ENCODE peak calls at places on chromosomes 7 and 10, in nine cellular contexts. U is HCT116, Q is transverse colon, G is K562, M is body of pancreas, P is tibial nerve, I is A549, E is ovary, L is lower leg skin. D is an unnamed sample.

GRCh38 chr7:30652951-30653641 is 29.2 kb downstream of the CRHR2 start:
- DNase-seq in U (no peak), Q (no peak), G (no peak), M (peak; percentile 3), P (no peak), I (no peak), E (no peak), L (peak; percentile 78), D (no peak)

GRCh38 chr7:24778543-24779282 is 21.4 kb upstream of the GSDME start:
- DNase-seq in U (no peak), Q (no peak), G (no peak), M (no peak), P (no peak), I (no peak), E (no peak), L (peak; percentile 92), D (no peak)

GRCh38 chr7:147803625-147804024 is 786.9 kb upstream of the C7orf33 start:
- DNase-seq in U (no peak), Q (no peak), G (no peak), M (no peak), P (no peak), I (no peak), E (peak; percentile 9), L (no peak), D (no peak)

GRCh38 chr7:128703605-128704004 is 31.5 kb downstream of the GARIN1A start:
- DNase-seq in U (no peak), Q (no peak), G (no peak), M (no peak), P (no peak), I (no peak), E (no peak), L (peak; percentile 8), D (no peak)

GRCh38 chr7:11182736-11183135 is 209.1 kb downstream of the PHF14 start:
- DNase-seq in U (no peak), Q (no peak), G (no peak), M (no peak), P (no peak), I (no peak), E (no peak), L (no peak), D (no peak)

GRCh38 chr7:26653430-26653911 is 210.9 kb downstream of the SKAP2 start:
- DNase-seq in U (no peak), Q (peak; percentile 68), G (no peak), M (peak; percentile 81), P (no peak), I (no peak), E (no peak), L (no peak), D (no peak)

GRCh38 chr7:50552921-50553320 is 12.3 kb downstream of the DDC start:
- DNase-seq in U (no peak), Q (no peak), G (no peak), M (peak; percentile 65), P (no peak), I (no peak), E (peak; percentile 33), L (no peak), D (no peak)

GRCh38 chr7:74178632-74179031 is 4.5 kb downstream of the EIF4H start:
- DNase-seq in U (no peak), Q (no peak), G (no peak), M (peak; percentile 40), P (no peak), I (no peak), E (no peak), L (no peak), D (no peak)

GRCh38 chr7:133829336-133829897 is 297.7 kb upstream of the LRGUK start:
- DNase-seq in U (no peak), Q (no peak), G (no peak), M (no peak), P (no peak), I (no peak), E (no peak), L (no peak), D (no peak)

GRCh38 chr7:73707045-73707631 is 12.3 kb downstream of the STX1A start:
- DNase-seq in U (peak; percentile 69), Q (peak; percentile 91), G (no peak), M (peak; percentile 84), P (no peak), I (peak; percentile 98), E (no peak), L (peak; percentile 90), D (peak; percentile 52)

GRCh38 chr10:8325417-8325980 is 271.0 kb downstream of the GATA3 start:
- DNase-seq in U (no peak), Q (no peak), G (no peak), M (no peak), P (no peak), I (no peak), E (no peak), L (no peak), D (no peak)

GRCh38 chr7:140685407-140686087 is 11.0 kb upstream of the NDUFB2 start:
- DNase-seq in U (no peak), Q (no peak), G (no peak), M (no peak), P (no peak), I (no peak), E (no peak), L (no peak), D (no peak)

GRCh38 chr10:76119515-76119914 is 688.1 kb downstream of the LRMDA start:
- DNase-seq in U (no peak), Q (no peak), G (no peak), M (no peak), P (no peak), I (no peak), E (no peak), L (no peak), D (no peak)

GRCh38 chr7:99253369-99253768 is 19.3 kb upstream of the MYH16 start:
- DNase-seq in U (no peak), Q (no peak), G (no peak), M (no peak), P (no peak), I (no peak), E (no peak), L (no peak), D (no peak)

GRCh38 chr10:58957517-58957916 is 218.9 kb upstream of the PHYHIPL start:
- DNase-seq in U (no peak), Q (no peak), G (no peak), M (no peak), P (no peak), I (no peak), E (no peak), L (no peak), D (no peak)

GRCh38 chr10:58963723-58964124 is 212.7 kb upstream of the PHYHIPL start:
- DNase-seq in U (no peak), Q (no peak), G (no peak), M (peak; percentile 17), P (no peak), I (no peak), E (no peak), L (no peak), D (no peak)

GRCh38 chr10:58965855-58966254 is 210.6 kb upstream of the PHYHIPL start:
- DNase-seq in U (no peak), Q (no peak), G (no peak), M (no peak), P (no peak), I (no peak), E (no peak), L (no peak), D (no peak)

GRCh38 chr10:58967551-58968418 is 208.7 kb upstream of the PHYHIPL start:
- DNase-seq in U (no peak), Q (no peak), G (no peak), M (peak; percentile 79), P (no peak), I (peak; percentile 43), E (no peak), L (no peak), D (peak; percentile 85)

GRCh38 chr10:58963101-58963534 is 213.3 kb upstream of the PHYHIPL start:
- DNase-seq in U (no peak), Q (no peak), G (peak; percentile 18), M (peak; percentile 45), P (no peak), I (peak; percentile 21), E (no peak), L (no peak), D (no peak)
- TF ChIP-seq CTCF in U (peak; percentile 4), Q (no peak), G (peak; percentile 3), M (peak; percentile 25), P (peak; percentile 25), I (peak; percentile 17), E (no peak), L (no peak), D (peak; percentile 23)

GRCh38 chr10:29634105-29634504 is 666 bp downstream of the SVIL start:
- DNase-seq in U (no peak), Q (no peak), G (no peak), M (no peak), P (no peak), I (no peak), E (no peak), L (no peak), D (no peak)
- H3K4me3 ChIP-seq in U (peak overlapping the region; percentile 45), Q (peak overlapping the region; percentile 1), G (no peak overlapping the region), M (no peak overlapping the region), P (peak overlapping the region; percentile 17), I (no peak overlapping the region), E (peak overlapping the region; percentile 39), L (no peak overlapping the region), D (no peak overlapping the region)

DNA sequence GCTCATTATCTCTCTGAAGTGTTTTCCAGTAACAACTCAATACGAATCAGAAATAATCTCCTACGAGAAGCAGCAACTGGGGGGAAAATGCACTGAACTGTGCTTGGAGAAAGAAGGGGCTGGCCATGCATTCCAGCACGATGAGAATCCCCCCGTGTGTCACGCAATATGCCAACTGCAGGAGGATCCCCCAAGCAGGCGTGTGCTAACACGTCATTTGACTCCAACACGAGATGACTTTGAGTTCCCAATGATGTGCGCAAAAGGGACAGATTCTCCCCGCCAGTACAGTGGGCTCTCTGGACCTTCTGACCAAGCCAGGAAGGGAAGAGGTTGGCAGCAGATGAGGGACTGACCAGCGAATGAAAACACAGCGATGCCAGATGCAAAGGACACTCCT is 105.5 kb downstream of the KCNMA1 start:
- DNase-seq in U (no peak), Q (no peak), G (no peak), M (no peak), P (no peak), I (no peak), E (no peak), L (no peak), D (no peak)
- TF ChIP-seq POLR2A in U (no peak), Q (no peak), G (no peak), M (no peak), P (no peak), I (no peak), E (no peak), L (no peak), D (no peak)

GRCh38 chr10:123514996-123515395 is 151.2 kb upstream of the GPR26 start:
- DNase-seq in U (no peak), Q (no peak), G (no peak), M (no peak), P (no peak), I (no peak), E (no peak), L (peak; percentile 50), D (no peak)

GRCh38 chr10:123509338-123509737 is 156.8 kb upstream of the GPR26 start:
- DNase-seq in U (no peak), Q (no peak), G (no peak), M (no peak), P (no peak), I (no peak), E (no peak), L (peak; percentile 53), D (no peak)

GRCh38 chr10:123515661-123516060 is 150.5 kb upstream of the GPR26 start:
- DNase-seq in U (no peak), Q (no peak), G (no peak), M (no peak), P (no peak), I (no peak), E (no peak), L (peak; percentile 60), D (no peak)

GRCh38 chr10:123516291-123516690 is 149.9 kb upstream of the GPR26 start:
- DNase-seq in U (no peak), Q (no peak), G (no peak), M (no peak), P (no peak), I (no peak), E (no peak), L (peak; percentile 72), D (no peak)

GRCh38 chr10:123512881-123513822 is 153.0 kb upstream of the GPR26 start:
- DNase-seq in U (no peak), Q (no peak), G (no peak), M (no peak), P (no peak), I (no peak), E (no peak), L (peak; percentile 54), D (no peak)
- TF ChIP-seq CTCF in U (no peak), Q (no peak), G (no peak), M (no peak), P (no peak), I (no peak), E (no peak), L (no peak), D (no peak)

D was measured in right lobe of liver.